ENCODE peak calls at places on chromosomes 4 and X, in five cellular contexts. One of them, this sample, is unnamed.

GRCh38 chrX:13938053-13938765 is 91.5 kb downstream of the GEMIN8 start:
- DNase-seq in prostate gland: peak
- DNase-seq in fibroblast of the aortic adventitia: no peak
- DNase-seq in A549: peak
- DNase-seq in AG09319: no peak
- DNase-seq in this sample: peak

GRCh38 chrX:110180176-110180927 is 137.5 kb downstream of the AMMECR1 start:
- DNase-seq in prostate gland: no peak
- DNase-seq in fibroblast of the aortic adventitia: peak
- DNase-seq in A549: no peak
- DNase-seq in AG09319: no peak
- DNase-seq in this sample: peak

GRCh38 chrX:25022499-25023325 is 6.9 kb upstream of the ARX start:
- DNase-seq in prostate gland: no peak
- DNase-seq in fibroblast of the aortic adventitia: no peak
- DNase-seq in A549: no peak
- DNase-seq in AG09319: no peak
- DNase-seq in this sample: peak

GRCh38 chrX:68754406-68754805 is 74.4 kb upstream of the EFNB1 start:
- DNase-seq in prostate gland: no peak
- DNase-seq in fibroblast of the aortic adventitia: no peak
- DNase-seq in A549: no peak
- DNase-seq in AG09319: no peak
- DNase-seq in this sample: no peak

GRCh38 chr4:105858466-105859040 is 36.7 kb upstream of the NPNT start:
- DNase-seq in prostate gland: no peak
- DNase-seq in fibroblast of the aortic adventitia: no peak
- DNase-seq in A549: no peak
- DNase-seq in AG09319: no peak
- DNase-seq in this sample: no peak

GRCh38 chr4:930827-931193 is 1.3 kb downstream of the GAK start:
- DNase-seq in prostate gland: no peak
- DNase-seq in fibroblast of the aortic adventitia: no peak
- DNase-seq in A549: no peak
- DNase-seq in AG09319: no peak
- DNase-seq in this sample: no peak

GRCh38 chrX:39527045-39527444 is 570.7 kb downstream of the BCOR start:
- DNase-seq in prostate gland: no peak
- DNase-seq in fibroblast of the aortic adventitia: peak
- DNase-seq in A549: no peak
- DNase-seq in AG09319: no peak
- DNase-seq in this sample: no peak

GRCh38 chr4:26530094-26530493 is 39.8 kb upstream of the CCKAR start:
- DNase-seq in prostate gland: no peak
- DNase-seq in fibroblast of the aortic adventitia: no peak
- DNase-seq in A549: no peak
- DNase-seq in AG09319: no peak
- DNase-seq in this sample: no peak

GRCh38 chr4:76610751-76611150 is 175.7 kb downstream of the SHROOM3 start:
- DNase-seq in prostate gland: no peak
- DNase-seq in fibroblast of the aortic adventitia: no peak
- DNase-seq in A549: no peak
- DNase-seq in AG09319: no peak
- DNase-seq in this sample: no peak

GRCh38 chr4:77127837-77128621 is 29.0 kb upstream of the CCNG2 start:
- DNase-seq in prostate gland: no peak
- DNase-seq in fibroblast of the aortic adventitia: no peak
- DNase-seq in A549: no peak
- DNase-seq in AG09319: no peak
- DNase-seq in this sample: no peak

GRCh38 chrX:9456250-9457074 is 8.4 kb upstream of the TBL1X start:
- DNase-seq in prostate gland: no peak
- DNase-seq in fibroblast of the aortic adventitia: no peak
- DNase-seq in A549: no peak
- DNase-seq in AG09319: no peak
- DNase-seq in this sample: no peak

GRCh38 chr4:124737619-124738018 is 25.1 kb upstream of the ANKRD50 start:
- DNase-seq in prostate gland: no peak
- DNase-seq in fibroblast of the aortic adventitia: peak
- DNase-seq in A549: no peak
- DNase-seq in AG09319: no peak
- DNase-seq in this sample: no peak

GRCh38 chr4:166318810-166319525 is 445.9 kb downstream of the TLL1 start:
- DNase-seq in prostate gland: no peak
- DNase-seq in fibroblast of the aortic adventitia: peak
- DNase-seq in A549: no peak
- DNase-seq in AG09319: no peak
- DNase-seq in this sample: no peak

GRCh38 chrX:31036895-31037294 is 34.9 kb downstream of the FTHL17 start:
- DNase-seq in prostate gland: peak
- DNase-seq in fibroblast of the aortic adventitia: peak
- DNase-seq in A549: peak
- DNase-seq in AG09319: peak
- DNase-seq in this sample: peak

GRCh38 chr4:142567199-142567598 is 278.9 kb downstream of the INPP4B start:
- DNase-seq in prostate gland: no peak
- DNase-seq in fibroblast of the aortic adventitia: no peak
- DNase-seq in A549: peak
- DNase-seq in AG09319: no peak
- DNase-seq in this sample: peak

GRCh38 chrX:83416273-83416672 is 91.8 kb upstream of the POU3F4 start:
- DNase-seq in prostate gland: no peak
- DNase-seq in fibroblast of the aortic adventitia: no peak
- DNase-seq in A549: no peak
- DNase-seq in AG09319: no peak
- DNase-seq in this sample: peak

GRCh38 chr4:148445071-148445902 is 3.1 kb upstream of the NR3C2 start:
- DNase-seq in prostate gland: peak
- DNase-seq in fibroblast of the aortic adventitia: no peak
- DNase-seq in A549: no peak
- DNase-seq in AG09319: no peak
- DNase-seq in this sample: peak

GRCh38 chrX:136495043-136495442 is 2.3 kb upstream of the HTATSF1 start:
- DNase-seq in prostate gland: no peak
- DNase-seq in fibroblast of the aortic adventitia: no peak
- DNase-seq in A549: no peak
- DNase-seq in AG09319: no peak
- DNase-seq in this sample: no peak

GRCh38 chr4:165489786-165490185 is 111.0 kb downstream of the CPE start:
- DNase-seq in prostate gland: no peak
- DNase-seq in fibroblast of the aortic adventitia: peak
- DNase-seq in A549: no peak
- DNase-seq in AG09319: no peak
- DNase-seq in this sample: no peak

GRCh38 chr4:111689214-111689613 is 456.0 kb upstream of the FAM241A start:
- DNase-seq in prostate gland: peak
- DNase-seq in fibroblast of the aortic adventitia: peak
- DNase-seq in A549: no peak
- DNase-seq in AG09319: peak
- DNase-seq in this sample: peak

GRCh38 chr4:80103615-80104014 is 30.6 kb upstream of the ANTXR2 start:
- DNase-seq in prostate gland: peak
- DNase-seq in fibroblast of the aortic adventitia: no peak
- DNase-seq in A549: no peak
- DNase-seq in AG09319: no peak
- DNase-seq in this sample: no peak

GRCh38 chr4:153529646-153530045 is 63.5 kb downstream of the TMEM131L start:
- DNase-seq in prostate gland: no peak
- DNase-seq in fibroblast of the aortic adventitia: peak
- DNase-seq in A549: no peak
- DNase-seq in AG09319: no peak
- DNase-seq in this sample: no peak

GRCh38 chrX:8274166-8274565 is 103.1 kb upstream of the VCX2 start:
- DNase-seq in prostate gland: no peak
- DNase-seq in fibroblast of the aortic adventitia: no peak
- DNase-seq in A549: no peak
- DNase-seq in AG09319: no peak
- DNase-seq in this sample: no peak

GRCh38 chr4:81130569-81130968 is 84.5 kb downstream of the PRKG2 start:
- DNase-seq in prostate gland: no peak
- DNase-seq in fibroblast of the aortic adventitia: no peak
- DNase-seq in A549: no peak
- DNase-seq in AG09319: no peak
- DNase-seq in this sample: no peak

GRCh38 chr4:30792616-30793015 is 72.4 kb downstream of the PCDH7 start:
- DNase-seq in prostate gland: no peak
- DNase-seq in fibroblast of the aortic adventitia: peak
- DNase-seq in A549: no peak
- DNase-seq in AG09319: no peak
- DNase-seq in this sample: no peak

GRCh38 chrX:154710309-154710708 is 40.6 kb downstream of the GAB3 start:
- DNase-seq in prostate gland: no peak
- DNase-seq in fibroblast of the aortic adventitia: no peak
- DNase-seq in A549: no peak
- DNase-seq in AG09319: no peak
- DNase-seq in this sample: no peak
- TF ChIP-seq CTCF in prostate gland: no peak
- TF ChIP-seq CTCF in fibroblast of the aortic adventitia: no peak
- TF ChIP-seq CTCF in A549: no peak
- TF ChIP-seq CTCF in AG09319: no peak
- TF ChIP-seq CTCF in this sample: no peak

GRCh38 chr4:168631241-168632151 is 134.6 kb downstream of the PALLD start:
- DNase-seq in prostate gland: peak
- DNase-seq in fibroblast of the aortic adventitia: peak
- DNase-seq in A549: peak
- DNase-seq in AG09319: no peak
- DNase-seq in this sample: peak
- TF ChIP-seq CTCF in prostate gland: no peak
- TF ChIP-seq CTCF in fibroblast of the aortic adventitia: peak
- TF ChIP-seq CTCF in A549: peak
- TF ChIP-seq CTCF in AG09319: peak
- TF ChIP-seq CTCF in this sample: peak

DNA sequence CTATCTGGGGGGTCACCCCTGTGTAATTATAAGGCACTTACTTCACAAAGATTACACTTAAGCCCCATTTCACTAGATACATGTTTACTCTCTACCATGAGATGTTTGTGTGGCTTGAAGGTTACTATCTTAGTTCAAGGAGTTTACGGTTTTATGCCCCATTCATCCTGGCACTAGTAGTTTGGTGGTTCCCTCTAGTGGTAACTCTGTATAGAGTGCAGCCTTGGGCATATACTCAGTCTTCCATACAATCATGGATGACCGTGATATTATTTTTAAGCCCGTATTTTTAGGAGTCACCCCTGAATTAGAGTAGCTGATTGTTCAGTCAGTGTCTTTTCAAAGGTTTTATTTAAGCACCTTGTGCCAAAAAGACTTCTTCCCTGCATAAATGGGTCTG is 109.9 kb upstream of the FAM47C start:
- DNase-seq in prostate gland: no peak
- DNase-seq in fibroblast of the aortic adventitia: no peak
- DNase-seq in A549: no peak
- DNase-seq in AG09319: no peak
- DNase-seq in this sample: peak
- TF ChIP-seq CTCF in prostate gland: no peak
- TF ChIP-seq CTCF in fibroblast of the aortic adventitia: no peak
- TF ChIP-seq CTCF in A549: peak
- TF ChIP-seq CTCF in AG09319: peak
- TF ChIP-seq CTCF in this sample: peak

GRCh38 chr4:65089666-65090065 is 580.6 kb downstream of the EPHA5 start:
- DNase-seq in prostate gland: no peak
- DNase-seq in fibroblast of the aortic adventitia: peak
- DNase-seq in A549: no peak
- DNase-seq in AG09319: no peak
- DNase-seq in this sample: peak
- TF ChIP-seq CTCF in prostate gland: no peak
- TF ChIP-seq CTCF in fibroblast of the aortic adventitia: peak
- TF ChIP-seq CTCF in A549: no peak
- TF ChIP-seq CTCF in AG09319: no peak
- TF ChIP-seq CTCF in this sample: peak

GRCh38 chr4:84479663-84480062 is 19.4 kb downstream of the NKX6-1 start:
- DNase-seq in prostate gland: no peak
- DNase-seq in fibroblast of the aortic adventitia: no peak
- DNase-seq in A549: no peak
- DNase-seq in AG09319: no peak
- DNase-seq in this sample: no peak
- TF ChIP-seq CTCF in prostate gland: no peak
- TF ChIP-seq CTCF in fibroblast of the aortic adventitia: no peak
- TF ChIP-seq CTCF in A549: no peak
- TF ChIP-seq CTCF in AG09319: no peak
- TF ChIP-seq CTCF in this sample: no peak

DNA sequence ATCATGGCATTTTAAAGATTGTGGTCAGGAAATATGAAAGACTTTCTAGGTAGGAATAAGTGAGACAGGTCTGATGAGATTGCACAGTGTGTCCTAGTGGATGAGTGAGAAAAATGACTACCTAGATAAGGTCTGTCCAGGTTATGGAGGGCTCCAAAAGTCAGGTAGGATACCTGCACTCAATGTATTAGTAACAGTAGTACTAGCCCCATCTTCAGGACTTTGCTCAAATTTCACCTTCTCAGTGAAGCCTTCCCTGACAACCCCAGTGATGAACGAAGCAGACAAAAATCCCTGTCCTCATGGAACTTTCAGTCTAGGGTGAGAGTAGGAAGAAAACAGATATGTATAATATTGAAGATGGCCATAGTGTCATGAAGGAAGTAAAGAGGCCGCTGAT is 85.7 kb downstream of the ZIC3 start:
- DNase-seq in prostate gland: no peak
- DNase-seq in fibroblast of the aortic adventitia: no peak
- DNase-seq in A549: no peak
- DNase-seq in AG09319: no peak
- DNase-seq in this sample: no peak
- TF ChIP-seq CTCF in prostate gland: no peak
- TF ChIP-seq CTCF in fibroblast of the aortic adventitia: no peak
- TF ChIP-seq CTCF in A549: no peak
- TF ChIP-seq CTCF in AG09319: no peak
- TF ChIP-seq CTCF in this sample: no peak

GRCh38 chrX:22184096-22184495 is 88.6 kb upstream of the CBLL2 start:
- DNase-seq in prostate gland: no peak
- DNase-seq in fibroblast of the aortic adventitia: no peak
- DNase-seq in A549: no peak
- DNase-seq in AG09319: no peak
- DNase-seq in this sample: no peak
- TF ChIP-seq CTCF in prostate gland: no peak
- TF ChIP-seq CTCF in fibroblast of the aortic adventitia: no peak
- TF ChIP-seq CTCF in A549: no peak
- TF ChIP-seq CTCF in AG09319: no peak
- TF ChIP-seq CTCF in this sample: no peak

GRCh38 chr4:86482851-86483490 is 111.1 kb upstream of the PTPN13 start:
- DNase-seq in prostate gland: no peak
- DNase-seq in fibroblast of the aortic adventitia: no peak
- DNase-seq in A549: no peak
- DNase-seq in AG09319: no peak
- DNase-seq in this sample: no peak
- TF ChIP-seq CTCF in prostate gland: no peak
- TF ChIP-seq CTCF in fibroblast of the aortic adventitia: peak
- TF ChIP-seq CTCF in A549: no peak
- TF ChIP-seq CTCF in AG09319: peak
- TF ChIP-seq CTCF in this sample: peak

This sample was measured in hepatocyte.